ENCODE peak calls at places on chromosomes 3 and 15, in four cellular contexts. R is GM12878, Z is H1, L is K562. N is an unnamed sample.

GRCh38 chr15:52348056-52348745 is 52.6 kb upstream of the MYO5C start:
- DNase-seq in R (no peak), Z (no peak), L (no peak), N (peak; percentile 32)

GRCh38 chr3:113607219-113607596 is 74.9 kb downstream of the SIDT1 start:
- DNase-seq in R (no peak), Z (no peak), L (no peak), N (no peak)

GRCh38 chr15:58285212-58285920 is 146.4 kb upstream of the LIPC start:
- DNase-seq in R (no peak), Z (no peak), L (no peak), N (no peak)

GRCh38 chr3:63693351-63693750 is 40.9 kb downstream of the SNTN start:
- DNase-seq in R (no peak), Z (no peak), L (no peak), N (no peak)

GRCh38 chr3:20563236-20563635 is 377.2 kb upstream of the SGO1 start:
- DNase-seq in R (no peak), Z (no peak), L (no peak), N (no peak)

GRCh38 chr3:30473374-30474051 is 132.9 kb upstream of the TGFBR2 start:
- DNase-seq in R (no peak), Z (no peak), L (no peak), N (peak; percentile 46)

GRCh38 chr3:156579427-156579851 is 24.5 kb upstream of the SSR3 start:
- DNase-seq in R (no peak), Z (no peak), L (peak; percentile 29), N (no peak)

GRCh38 chr3:10319251-10319650 is 1.7 kb downstream of the SEC13 start:
- DNase-seq in R (no peak), Z (no peak), L (no peak), N (no peak)

GRCh38 chr3:155138677-155139076 is 58.6 kb downstream of the MME start:
- DNase-seq in R (no peak), Z (no peak), L (no peak), N (no peak)
- TF ChIP-seq CHD1 in R (no peak), Z (no peak), L (no peak), N (no peak)

GRCh38 chr15:73522011-73522410 is 79.0 kb downstream of the REC114 start:
- DNase-seq in R (no peak), Z (no peak), L (no peak), N (no peak)
- TF ChIP-seq CHD1 in R (no peak), Z (no peak), L (no peak), N (no peak)

GRCh38 chr15:66907826-66908502 is 157.4 kb upstream of the SMAD3 start:
- DNase-seq in R (peak; percentile 39), Z (no peak), L (no peak), N (peak; percentile 37)
- TF ChIP-seq CHD1 in R (no peak), Z (no peak), L (no peak), N (no peak)

GRCh38 chr3:101900736-101901135 is 51.4 kb downstream of the NFKBIZ start:
- DNase-seq in R (no peak), Z (no peak), L (no peak), N (no peak)

GRCh38 chr3:101898062-101898461 is 48.7 kb downstream of the NFKBIZ start:
- DNase-seq in R (no peak), Z (no peak), L (no peak), N (no peak)

GRCh38 chr3:101902041-101902440 is 52.7 kb downstream of the NFKBIZ start:
- DNase-seq in R (no peak), Z (no peak), L (no peak), N (peak; percentile 99)

GRCh38 chr3:101898752-101899169 is 49.4 kb downstream of the NFKBIZ start:
- DNase-seq in R (peak; percentile 81), Z (no peak), L (no peak), N (no peak)

GRCh38 chr3:101900316-101900715 is 51.0 kb downstream of the NFKBIZ start:
- DNase-seq in R (no peak), Z (no peak), L (no peak), N (no peak)
- TF ChIP-seq CHD1 in R (no peak), Z (no peak), L (no peak), N (no peak)

GRCh38 chr3:102529452-102529851 is 94.6 kb downstream of the ZPLD1 start:
- DNase-seq in R (no peak), Z (no peak), L (no peak), N (peak; percentile 7)
- TF ChIP-seq CHD1 in R (no peak), Z (no peak), L (no peak), N (no peak)